ENCODE peak calls at places on chromosomes 3 and 15, in four cellular contexts. C, X, K and L are unnamed samples.

GRCh38 chr3:173275740-173276139 is 121.8 kb upstream of the NLGN1 start:
- DNase-seq in X (no peak), K (no peak), C (no peak), L (no peak)

GRCh38 chr15:31452595-31453557 is 126.2 kb downstream of the KLF13 start:
- DNase-seq in C (no peak), X (no peak), K (no peak), L (no peak)

GRCh38 chr3:40317061-40317676 is 7.7 kb downstream of the EIF1B start:
- DNase-seq in C (peak; percentile 85), X (no peak), K (no peak), L (no peak)

GRCh38 chr3:122074621-122075265 is 19.6 kb downstream of the CD86 start:
- DNase-seq in C (no peak), X (no peak), K (no peak), L (no peak)

GRCh38 chr3:143736651-143737050 is 111.6 kb downstream of the SLC9A9 start:
- DNase-seq in C (peak; percentile 74), K (no peak), X (no peak), L (no peak)

GRCh38 chr3:186613637-186614265 is 891 bp downstream of the AHSG start:
- DNase-seq in K (no peak), X (no peak), C (no peak), L (no peak)

GRCh38 chr3:165464736-165465135 is 268.6 kb upstream of the SLITRK3 start:
- DNase-seq in K (no peak), X (no peak), C (peak; percentile 1), L (no peak)

GRCh38 chr15:58524247-58524646 is 92.5 kb downstream of the LIPC start:
- DNase-seq in K (no peak), X (no peak), C (no peak), L (no peak)

GRCh38 chr15:95162967-95163531 is 931.7 kb downstream of the MCTP2 start:
- DNase-seq in K (no peak), X (no peak), C (peak; percentile 94), L (no peak)

GRCh38 chr3:65439641-65440040 is 599.1 kb downstream of the MAGI1 start:
- DNase-seq in K (no peak), C (peak; percentile 83), X (no peak), L (peak; percentile 39)

GRCh38 chr3:154972951-154973350 is 107.2 kb upstream of the MME start:
- DNase-seq in K (no peak), X (no peak), C (peak; percentile 72), L (no peak)

GRCh38 chr3:38964646-38965045 is 87.1 kb downstream of the SCN11A start:
- DNase-seq in X (no peak), C (no peak), K (no peak), L (no peak)

GRCh38 chr3:25910997-25911396 is 121.1 kb downstream of the OXSM start:
- DNase-seq in X (peak; percentile 46), C (no peak), K (no peak), L (no peak)

GRCh38 chr3:185225523-185225922 is 28.3 kb downstream of the EHHADH start:
- DNase-seq in X (no peak), K (no peak), C (peak; percentile 73), L (no peak)

GRCh38 chr3:123444023-123444422 is 4.9 kb downstream of the ADCY5 start:
- DNase-seq in K (no peak), X (no peak), C (no peak), L (no peak)

GRCh38 chr3:123445702-123446101 is 3.2 kb downstream of the ADCY5 start:
- DNase-seq in C (no peak), X (no peak), K (no peak), L (no peak)

GRCh38 chr3:123446210-123446609 is 2.7 kb downstream of the ADCY5 start:
- DNase-seq in C (no peak), K (no peak), X (no peak), L (no peak)

GRCh38 chr3:123442908-123443307 is 6.0 kb downstream of the ADCY5 start:
- DNase-seq in C (no peak), K (no peak), X (no peak), L (no peak)

DNA sequence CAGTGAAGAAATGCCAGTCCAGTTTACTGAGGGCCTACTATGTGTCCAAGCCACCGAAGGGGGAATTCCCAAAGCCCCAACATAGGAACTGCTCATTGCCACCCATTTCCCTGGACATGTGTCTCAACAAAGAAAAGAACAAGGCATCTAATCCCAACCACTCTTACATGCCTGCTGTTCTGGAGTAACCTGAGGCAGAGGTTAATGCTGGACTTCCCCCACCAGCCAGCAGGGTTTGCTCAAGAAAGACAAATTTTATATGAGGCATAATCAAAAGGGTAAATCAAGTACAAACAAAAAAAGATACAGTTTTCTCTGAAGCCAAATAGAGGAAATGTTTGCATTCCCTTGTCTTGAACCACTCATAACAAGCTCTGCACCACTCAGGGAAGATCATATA is 4.1 kb downstream of the ADCY5 start:
- DNase-seq in C (no peak), K (no peak), X (no peak), L (no peak)
- TF ChIP-seq CTCF in C (no peak), K (no peak), X (no peak), L (no peak)

DNA sequence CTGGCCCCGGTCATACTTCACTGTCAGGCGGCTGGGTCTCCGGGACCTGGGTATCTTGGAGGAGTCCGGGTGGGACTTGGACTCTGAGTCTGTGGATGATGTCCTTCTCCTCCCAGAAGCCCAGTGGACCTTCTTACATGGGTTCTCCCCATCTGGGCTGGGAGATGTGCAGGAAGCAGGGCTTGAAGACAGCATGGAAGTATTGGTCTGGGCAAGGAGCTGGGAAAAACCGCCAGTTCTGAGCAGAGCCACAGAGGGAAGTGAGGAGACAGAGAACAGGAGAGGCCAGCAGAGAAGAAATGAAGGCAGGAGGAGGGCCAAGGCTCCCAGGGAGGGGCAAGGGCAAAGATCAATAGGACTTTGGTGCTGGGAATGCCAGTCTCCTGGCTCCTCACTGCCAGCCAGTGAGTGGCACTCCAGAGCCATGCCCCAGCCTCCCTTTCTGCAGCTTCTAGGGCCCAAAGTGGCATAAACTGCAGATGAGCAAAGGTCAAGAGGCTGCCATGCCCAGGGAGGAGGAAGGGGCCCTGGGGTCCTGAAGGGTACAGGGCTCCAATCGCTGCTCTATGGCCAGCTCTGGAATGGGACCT is at the start of gene PPP1R14D:
- DNase-seq in C (no peak), K (no peak), X (no peak), L (no peak)
- TF ChIP-seq CTCF in C (no peak), K (no peak), X (no peak), L (no peak)

GRCh38 chr15:29632671-29633406 is 189.4 kb downstream of the TJP1 start:
- DNase-seq in X (no peak), C (no peak), K (no peak), L (no peak)

GRCh38 chr15:29636921-29637320 is 185.3 kb downstream of the TJP1 start:
- DNase-seq in K (no peak), C (no peak), X (no peak), L (no peak)

GRCh38 chr15:29636140-29636539 is 186.1 kb downstream of the TJP1 start:
- DNase-seq in K (no peak), X (no peak), C (no peak), L (no peak)

GRCh38 chr15:29633971-29634370 is 188.3 kb downstream of the TJP1 start:
- DNase-seq in X (no peak), K (no peak), C (no peak), L (no peak)

GRCh38 chr15:29631076-29632070 is 190.9 kb downstream of the TJP1 start:
- DNase-seq in C (no peak), K (no peak), X (no peak), L (no peak)
- TF ChIP-seq CTCF in C (no peak), K (no peak), X (no peak), L (no peak)

GRCh38 chr3:183265157-183265642 is 12.1 kb downstream of the B3GNT5 start:
- DNase-seq in X (no peak), C (peak; percentile 28), K (no peak), L (no peak)
- TF ChIP-seq CTCF in X (no peak), C (no peak), K (no peak), L (no peak)

DNA sequence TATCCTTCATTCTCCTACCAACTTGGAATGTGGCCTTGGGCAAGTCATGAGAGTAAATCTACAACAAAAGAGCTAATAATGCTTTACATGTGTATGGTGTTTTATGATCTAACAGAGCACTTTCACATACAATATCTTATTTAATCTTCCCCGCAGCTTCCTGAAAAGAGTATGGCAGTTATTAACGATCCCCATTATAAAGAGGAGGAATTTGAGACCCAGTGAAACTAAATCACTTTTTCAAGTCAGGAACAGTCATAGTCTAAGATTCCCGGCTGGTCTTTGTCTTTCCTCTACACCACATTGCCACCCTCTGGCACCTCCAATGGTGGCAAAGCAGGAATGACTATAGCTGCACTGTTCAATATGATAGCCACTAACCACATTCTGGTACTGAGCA is 69.7 kb upstream of the CMSS1 start:
- DNase-seq in X (no peak), C (peak; percentile 84), K (no peak), L (no peak)
- TF ChIP-seq CTCF in X (no peak), C (peak; percentile 65), K (no peak), L (no peak)

GRCh38 chr15:64426845-64427465 is 33.4 kb upstream of the ZNF609 start:
- DNase-seq in X (no peak), K (no peak), C (peak; percentile 43), L (no peak)
- TF ChIP-seq CTCF in X (peak; percentile 70), K (peak; percentile 13), C (peak; percentile 16), L (no peak)

GRCh38 chr15:66838671-66839239 is 136.7 kb downstream of the SMAD6 start:
- DNase-seq in K (no peak), X (no peak), C (peak; percentile 73), L (no peak)
- TF ChIP-seq CTCF in K (no peak), X (peak; percentile 57), C (peak; percentile 74), L (peak; percentile 77)